ENCODE peak calls at places on chromosomes 12 and 14, in seven cellular contexts. One of them, this sample, is unnamed.

GRCh38 chr12:76356094-76356493 is 7.9 kb upstream of the BBS10 start:
- DNase-seq in NCI-H2171 treated with DMSO at 0.1 percent for 48 hours: no peak
- DNase-seq in HL-60: no peak
- DNase-seq in HuH-7: no peak
- DNase-seq in OCI-LY7: no peak
- DNase-seq in substantia nigra: no peak
- DNase-seq in CD8-positive, alpha-beta T cell: no peak
- DNase-seq in this sample: no peak

GRCh38 chr12:104054681-104055346 is 4.8 kb upstream of the GLT8D2 start:
- DNase-seq in substantia nigra: no peak
- DNase-seq in OCI-LY7: no peak
- DNase-seq in CD8-positive, alpha-beta T cell: no peak
- DNase-seq in HuH-7: no peak
- DNase-seq in NCI-H2171 treated with DMSO at 0.1 percent for 48 hours: no peak
- DNase-seq in HL-60: no peak
- DNase-seq in this sample: no peak

GRCh38 chr14:54768501-54768900 is 134.1 kb downstream of the GCH1 start:
- DNase-seq in HuH-7: no peak
- DNase-seq in CD8-positive, alpha-beta T cell: no peak
- DNase-seq in substantia nigra: no peak
- DNase-seq in HL-60: no peak
- DNase-seq in OCI-LY7: no peak
- DNase-seq in NCI-H2171 treated with DMSO at 0.1 percent for 48 hours: no peak
- DNase-seq in this sample: no peak

GRCh38 chr12:49236423-49236822 is 28.5 kb upstream of the TUBA1C start:
- DNase-seq in HL-60: no peak
- DNase-seq in OCI-LY7: no peak
- DNase-seq in NCI-H2171 treated with DMSO at 0.1 percent for 48 hours: no peak
- DNase-seq in HuH-7: no peak
- DNase-seq in CD8-positive, alpha-beta T cell: no peak
- DNase-seq in substantia nigra: no peak
- DNase-seq in this sample: no peak

GRCh38 chr14:23929131-23929530 is 24.4 kb upstream of the DHRS4 start:
- DNase-seq in CD8-positive, alpha-beta T cell: no peak
- DNase-seq in substantia nigra: no peak
- DNase-seq in HL-60: no peak
- DNase-seq in OCI-LY7: no peak
- DNase-seq in NCI-H2171 treated with DMSO at 0.1 percent for 48 hours: no peak
- DNase-seq in HuH-7: no peak
- DNase-seq in this sample: no peak

GRCh38 chr12:108643941-108644742 is 10.4 kb upstream of the SELPLG start:
- DNase-seq in OCI-LY7: no peak
- DNase-seq in HL-60: no peak
- DNase-seq in substantia nigra: peak
- DNase-seq in CD8-positive, alpha-beta T cell: no peak
- DNase-seq in NCI-H2171 treated with DMSO at 0.1 percent for 48 hours: no peak
- DNase-seq in HuH-7: no peak
- DNase-seq in this sample: no peak

GRCh38 chr12:31008961-31009840 is 64.5 kb upstream of the DDX11 start:
- DNase-seq in OCI-LY7: no peak
- DNase-seq in substantia nigra: no peak
- DNase-seq in NCI-H2171 treated with DMSO at 0.1 percent for 48 hours: peak
- DNase-seq in HuH-7: no peak
- DNase-seq in HL-60: no peak
- DNase-seq in CD8-positive, alpha-beta T cell: no peak
- DNase-seq in this sample: no peak

GRCh38 chr12:91877022-91877421 is 268.6 kb downstream of the BTG1 start:
- DNase-seq in OCI-LY7: peak
- DNase-seq in NCI-H2171 treated with DMSO at 0.1 percent for 48 hours: peak
- DNase-seq in HuH-7: no peak
- DNase-seq in CD8-positive, alpha-beta T cell: peak
- DNase-seq in HL-60: peak
- DNase-seq in substantia nigra: peak
- DNase-seq in this sample: no peak

GRCh38 chr12:126784328-126784921 is 1482.5 kb upstream of the TMEM132C start:
- DNase-seq in CD8-positive, alpha-beta T cell: peak
- DNase-seq in HL-60: peak
- DNase-seq in HuH-7: peak
- DNase-seq in OCI-LY7: peak
- DNase-seq in NCI-H2171 treated with DMSO at 0.1 percent for 48 hours: no peak
- DNase-seq in substantia nigra: peak
- DNase-seq in this sample: peak

GRCh38 chr12:109680521-109681030 is 33.0 kb upstream of the FAM222A start:
- DNase-seq in HuH-7: no peak
- DNase-seq in CD8-positive, alpha-beta T cell: no peak
- DNase-seq in HL-60: no peak
- DNase-seq in NCI-H2171 treated with DMSO at 0.1 percent for 48 hours: peak
- DNase-seq in OCI-LY7: no peak
- DNase-seq in substantia nigra: no peak
- DNase-seq in this sample: no peak